ENCODE peak calls at places on chromosomes 11 and 22, in nine cellular contexts. F is tibial artery; C is activated CD4-positive, CD25-positive, alpha-beta regulatory T cell; R is globus pallidus; O is colonic mucosa; B is IMR-90; E is CD8-positive, alpha-beta memory T cell; X is AG04450; D is NCI-H774. L is an unnamed sample.
A peak's percentile ranks its signal among the peaks of the same experiment; 100 is the strongest.

GRCh38 chr11:61816736-61817455 is at the start of gene FADS1:
- DNase-seq in F (peak; percentile 98), C (peak; percentile 33), R (peak; percentile 93), O (peak; percentile 84), B (peak; percentile 92), E (peak; percentile 75), X (peak; percentile 89), D (peak; percentile 96), L (peak; percentile 99)

GRCh38 chr11:2175659-2176058 is 4.0 kb upstream of the TH start:
- DNase-seq in F (no peak), C (no peak), R (no peak), O (no peak), B (peak; percentile 52), E (no peak), X (no peak), D (no peak), L (peak; percentile 12)

GRCh38 chr22:35634981-35635540 is 13.2 kb upstream of the APOL6 start:
- DNase-seq in F (peak; percentile 1), C (no peak), R (no peak), O (no peak), B (peak; percentile 8), E (no peak), X (no peak), D (no peak), L (no peak)

GRCh38 chr11:114262681-114263509 is 33.3 kb upstream of the NNMT start:
- DNase-seq in F (no peak), C (no peak), R (peak; percentile 50), O (no peak), B (peak; percentile 54), E (peak; percentile 58), X (no peak), D (peak; percentile 70), L (peak; percentile 73)

GRCh38 chr22:29700206-29700948 is 19.4 kb upstream of the CABP7 start:
- DNase-seq in F (no peak), C (no peak), R (no peak), O (no peak), B (peak; percentile 31), E (no peak), X (no peak), D (no peak), L (no peak)

GRCh38 chr11:107741044-107741823 is 29.4 kb upstream of the SLN start:
- DNase-seq in F (no peak), C (no peak), R (peak; percentile 0), O (no peak), B (peak; percentile 44), E (no peak), X (peak; percentile 13), D (no peak), L (peak; percentile 32)

GRCh38 chr11:440065-441042 is 1.5 kb downstream of the ANO9 start:
- DNase-seq in F (no peak), C (no peak), R (no peak), O (peak; percentile 68), B (no peak), E (no peak), X (no peak), D (no peak), L (no peak)

GRCh38 chr11:109424893-109425292 is 2.9 kb downstream of the C11orf87 start:
- DNase-seq in F (no peak), C (no peak), R (no peak), O (peak; percentile 27), B (no peak), E (no peak), X (no peak), D (no peak), L (no peak)

GRCh38 chr11:57116654-57117053 is 65.1 kb upstream of the LRRC55 start:
- DNase-seq in F (no peak), C (no peak), R (peak; percentile 1), O (peak; percentile 41), B (peak; percentile 44), E (no peak), X (peak; percentile 18), D (peak; percentile 12), L (peak; percentile 44)

GRCh38 chr22:41898645-41899044 is 16.2 kb downstream of the SHISA8 start:
- DNase-seq in F (no peak), C (no peak), R (no peak), O (no peak), B (no peak), E (no peak), X (no peak), D (no peak), L (no peak)

GRCh38 chr11:36292311-36292722 is 3.1 kb upstream of the COMMD9 start:
- DNase-seq in F (no peak), C (no peak), R (peak; percentile 66), O (no peak), B (peak; percentile 47), E (no peak), X (no peak), D (peak; percentile 28), L (peak; percentile 78)

GRCh38 chr11:116317212-116317611 is 455.6 kb downstream of the BUD13 start:
- DNase-seq in F (no peak), C (no peak), R (no peak), O (no peak), B (no peak), E (no peak), X (no peak), D (no peak), L (no peak)

GRCh38 chr11:104765401-104765800 is 132.9 kb downstream of the CASP12 start:
- DNase-seq in F (no peak), C (no peak), R (no peak), O (no peak), B (peak; percentile 22), E (no peak), X (no peak), D (no peak), L (no peak)

GRCh38 chr22:49363526-49364230 is 464.0 kb downstream of the BRD1 start:
- DNase-seq in F (peak; percentile 53), C (no peak), R (no peak), O (peak; percentile 4), B (no peak), E (no peak), X (no peak), D (no peak), L (no peak)

GRCh38 chr11:59753650-59754493 is 1.3 kb upstream of the STX3 start:
- DNase-seq in F (peak; percentile 91), C (peak; percentile 70), R (peak; percentile 81), O (peak; percentile 95), B (peak; percentile 63), E (peak; percentile 87), X (peak; percentile 26), D (peak; percentile 72), L (peak; percentile 96)

GRCh38 chr11:8252946-8253345 is 10.7 kb downstream of the LMO1 start:
- DNase-seq in F (peak; percentile 32), C (no peak), R (no peak), O (no peak), B (no peak), E (no peak), X (no peak), D (no peak), L (no peak)

L was measured in adipocyte.